ENCODE peak calls at places on chromosomes 6 and 20, in six cellular contexts. One of them, this sample, is unnamed.

GRCh38 chr20:42483694-42484303 is 705.9 kb downstream of the PTPRT start:
- DNase-seq in M059J: peak
- DNase-seq in astrocyte of the spinal cord: no peak
- DNase-seq in SHP77 treated with DMSO at 0.1 percent for 48 hours: no peak
- DNase-seq in AG04449: no peak
- DNase-seq in activated naive CD8-positive, alpha-beta T cell treated with anti-CD3 and anti-CD28 coated beads, Interleukin-2, amount 50 U/mL, for 24 hours: peak
- DNase-seq in this sample: no peak

GRCh38 chr20:44730441-44730840 is 15.2 kb upstream of the KCNK15 start:
- DNase-seq in M059J: peak
- DNase-seq in astrocyte of the spinal cord: peak
- DNase-seq in SHP77 treated with DMSO at 0.1 percent for 48 hours: no peak
- DNase-seq in AG04449: peak
- DNase-seq in activated naive CD8-positive, alpha-beta T cell treated with anti-CD3 and anti-CD28 coated beads, Interleukin-2, amount 50 U/mL, for 24 hours: no peak
- DNase-seq in this sample: peak

GRCh38 chr6:53611342-53611741 is 54.2 kb downstream of the KLHL31 start:
- DNase-seq in M059J: no peak
- DNase-seq in astrocyte of the spinal cord: no peak
- DNase-seq in SHP77 treated with DMSO at 0.1 percent for 48 hours: no peak
- DNase-seq in AG04449: no peak
- DNase-seq in activated naive CD8-positive, alpha-beta T cell treated with anti-CD3 and anti-CD28 coated beads, Interleukin-2, amount 50 U/mL, for 24 hours: no peak
- DNase-seq in this sample: peak

GRCh38 chr20:21557246-21557982 is 43.5 kb upstream of the NKX2-2 start:
- DNase-seq in M059J: peak
- DNase-seq in astrocyte of the spinal cord: no peak
- DNase-seq in SHP77 treated with DMSO at 0.1 percent for 48 hours: no peak
- DNase-seq in AG04449: no peak
- DNase-seq in activated naive CD8-positive, alpha-beta T cell treated with anti-CD3 and anti-CD28 coated beads, Interleukin-2, amount 50 U/mL, for 24 hours: no peak
- DNase-seq in this sample: no peak

GRCh38 chr6:113383701-113384100 is 473.4 kb upstream of the MARCKS start:
- DNase-seq in M059J: no peak
- DNase-seq in astrocyte of the spinal cord: no peak
- DNase-seq in SHP77 treated with DMSO at 0.1 percent for 48 hours: no peak
- DNase-seq in AG04449: no peak
- DNase-seq in activated naive CD8-positive, alpha-beta T cell treated with anti-CD3 and anti-CD28 coated beads, Interleukin-2, amount 50 U/mL, for 24 hours: no peak
- DNase-seq in this sample: no peak

GRCh38 chr20:62898093-62898964 is 28.0 kb downstream of the DIDO1 start:
- DNase-seq in M059J: no peak
- DNase-seq in astrocyte of the spinal cord: no peak
- DNase-seq in SHP77 treated with DMSO at 0.1 percent for 48 hours: no peak
- DNase-seq in AG04449: no peak
- DNase-seq in activated naive CD8-positive, alpha-beta T cell treated with anti-CD3 and anti-CD28 coated beads, Interleukin-2, amount 50 U/mL, for 24 hours: no peak
- DNase-seq in this sample: no peak

GRCh38 chr6:15244605-15245360 is 1.1 kb upstream of the JARID2 start:
- DNase-seq in M059J: peak
- DNase-seq in astrocyte of the spinal cord: peak
- DNase-seq in SHP77 treated with DMSO at 0.1 percent for 48 hours: no peak
- DNase-seq in AG04449: no peak
- DNase-seq in activated naive CD8-positive, alpha-beta T cell treated with anti-CD3 and anti-CD28 coated beads, Interleukin-2, amount 50 U/mL, for 24 hours: peak
- DNase-seq in this sample: peak

GRCh38 chr6:163180874-163181541 is 233.5 kb upstream of the QKI start:
- DNase-seq in M059J: peak
- DNase-seq in astrocyte of the spinal cord: peak
- DNase-seq in SHP77 treated with DMSO at 0.1 percent for 48 hours: no peak
- DNase-seq in AG04449: no peak
- DNase-seq in activated naive CD8-positive, alpha-beta T cell treated with anti-CD3 and anti-CD28 coated beads, Interleukin-2, amount 50 U/mL, for 24 hours: no peak
- DNase-seq in this sample: peak

GRCh38 chr20:23294166-23294565 is 56.4 kb upstream of the NXT1 start:
- DNase-seq in M059J: no peak
- DNase-seq in astrocyte of the spinal cord: no peak
- DNase-seq in SHP77 treated with DMSO at 0.1 percent for 48 hours: no peak
- DNase-seq in AG04449: no peak
- DNase-seq in activated naive CD8-positive, alpha-beta T cell treated with anti-CD3 and anti-CD28 coated beads, Interleukin-2, amount 50 U/mL, for 24 hours: no peak
- DNase-seq in this sample: no peak

GRCh38 chr6:19231878-19232519 is 605.2 kb upstream of the ID4 start:
- DNase-seq in M059J: no peak
- DNase-seq in astrocyte of the spinal cord: no peak
- DNase-seq in SHP77 treated with DMSO at 0.1 percent for 48 hours: no peak
- DNase-seq in AG04449: no peak
- DNase-seq in activated naive CD8-positive, alpha-beta T cell treated with anti-CD3 and anti-CD28 coated beads, Interleukin-2, amount 50 U/mL, for 24 hours: no peak
- DNase-seq in this sample: no peak

GRCh38 chr6:3825331-3825831 is 23.8 kb upstream of the FAM50B start:
- DNase-seq in M059J: peak
- DNase-seq in astrocyte of the spinal cord: peak
- DNase-seq in SHP77 treated with DMSO at 0.1 percent for 48 hours: no peak
- DNase-seq in AG04449: no peak
- DNase-seq in activated naive CD8-positive, alpha-beta T cell treated with anti-CD3 and anti-CD28 coated beads, Interleukin-2, amount 50 U/mL, for 24 hours: no peak
- DNase-seq in this sample: peak

GRCh38 chr6:124870611-124871201 is 91.5 kb upstream of the RNF217 start:
- DNase-seq in M059J: peak
- DNase-seq in astrocyte of the spinal cord: peak
- DNase-seq in SHP77 treated with DMSO at 0.1 percent for 48 hours: no peak
- DNase-seq in AG04449: no peak
- DNase-seq in activated naive CD8-positive, alpha-beta T cell treated with anti-CD3 and anti-CD28 coated beads, Interleukin-2, amount 50 U/mL, for 24 hours: no peak
- DNase-seq in this sample: peak

GRCh38 chr6:56902551-56903464 is 52.1 kb upstream of the BEND6 start:
- DNase-seq in M059J: peak
- DNase-seq in astrocyte of the spinal cord: peak
- DNase-seq in SHP77 treated with DMSO at 0.1 percent for 48 hours: peak
- DNase-seq in AG04449: peak
- DNase-seq in activated naive CD8-positive, alpha-beta T cell treated with anti-CD3 and anti-CD28 coated beads, Interleukin-2, amount 50 U/mL, for 24 hours: no peak
- DNase-seq in this sample: peak

GRCh38 chr20:11912013-11912663 is 5.6 kb upstream of the BTBD3 start:
- DNase-seq in M059J: peak
- DNase-seq in astrocyte of the spinal cord: no peak
- DNase-seq in SHP77 treated with DMSO at 0.1 percent for 48 hours: no peak
- DNase-seq in AG04449: no peak
- DNase-seq in activated naive CD8-positive, alpha-beta T cell treated with anti-CD3 and anti-CD28 coated beads, Interleukin-2, amount 50 U/mL, for 24 hours: no peak
- DNase-seq in this sample: peak

GRCh38 chr6:95548188-95548837 is 29.0 kb upstream of the MANEA start:
- DNase-seq in M059J: no peak
- DNase-seq in astrocyte of the spinal cord: no peak
- DNase-seq in SHP77 treated with DMSO at 0.1 percent for 48 hours: no peak
- DNase-seq in AG04449: no peak
- DNase-seq in activated naive CD8-positive, alpha-beta T cell treated with anti-CD3 and anti-CD28 coated beads, Interleukin-2, amount 50 U/mL, for 24 hours: no peak
- DNase-seq in this sample: no peak